ENCODE peak calls at places on chromosomes 3 and 15, in five cellular contexts. T, K, B, Q and G are unnamed samples.

GRCh38 chr3:99473321-99473751 is 165.1 kb upstream of the COL8A1 start:
- DNase-seq in T (no peak), K (no peak), B (no peak), Q (no peak), G (no peak)

GRCh38 chr15:78651007-78651406 is 10.0 kb upstream of the CHRNB4 start:
- DNase-seq in T (no peak), K (no peak), B (no peak), Q (no peak), G (no peak)

GRCh38 chr15:89129123-89129815 is 41.0 kb downstream of the ABHD2 start:
- DNase-seq in T (peak), K (peak), B (peak), Q (peak), G (no peak)

GRCh38 chr15:79595995-79596622 is 164.0 kb downstream of the MINAR1 start:
- DNase-seq in T (no peak), K (peak), B (peak), Q (no peak), G (peak)

GRCh38 chr3:129045675-129046036 is 14.9 kb upstream of the GP9 start:
- DNase-seq in T (peak), K (peak), B (no peak), Q (no peak), G (no peak)

GRCh38 chr3:159082514-159082913 is 280.7 kb downstream of the MFSD1 start:
- DNase-seq in T (no peak), K (no peak), B (no peak), Q (no peak), G (no peak)

GRCh38 chr3:12461097-12461649 is 23.1 kb upstream of the TSEN2 start:
- DNase-seq in T (no peak), K (no peak), B (no peak), Q (no peak), G (no peak)

GRCh38 chr3:134216206-134216764 is 34.4 kb downstream of the RYK start:
- DNase-seq in T (peak), K (no peak), B (no peak), Q (no peak), G (no peak)

GRCh38 chr3:137468446-137468845 is 295.7 kb upstream of the SOX14 start:
- DNase-seq in T (no peak), K (no peak), B (no peak), Q (no peak), G (no peak)
- H3K4me3 ChIP-seq in T (no peak), K (no peak), B (no peak), Q (no peak), G (no peak)

GRCh38 chr15:96337991-96338771 is 7.7 kb downstream of the NR2F2 start:
- DNase-seq in T (no peak), K (no peak), B (no peak), Q (no peak), G (no peak)
- H3K4me3 ChIP-seq in T (peak), K (peak), B (peak), Q (peak), G (peak)

DNA sequence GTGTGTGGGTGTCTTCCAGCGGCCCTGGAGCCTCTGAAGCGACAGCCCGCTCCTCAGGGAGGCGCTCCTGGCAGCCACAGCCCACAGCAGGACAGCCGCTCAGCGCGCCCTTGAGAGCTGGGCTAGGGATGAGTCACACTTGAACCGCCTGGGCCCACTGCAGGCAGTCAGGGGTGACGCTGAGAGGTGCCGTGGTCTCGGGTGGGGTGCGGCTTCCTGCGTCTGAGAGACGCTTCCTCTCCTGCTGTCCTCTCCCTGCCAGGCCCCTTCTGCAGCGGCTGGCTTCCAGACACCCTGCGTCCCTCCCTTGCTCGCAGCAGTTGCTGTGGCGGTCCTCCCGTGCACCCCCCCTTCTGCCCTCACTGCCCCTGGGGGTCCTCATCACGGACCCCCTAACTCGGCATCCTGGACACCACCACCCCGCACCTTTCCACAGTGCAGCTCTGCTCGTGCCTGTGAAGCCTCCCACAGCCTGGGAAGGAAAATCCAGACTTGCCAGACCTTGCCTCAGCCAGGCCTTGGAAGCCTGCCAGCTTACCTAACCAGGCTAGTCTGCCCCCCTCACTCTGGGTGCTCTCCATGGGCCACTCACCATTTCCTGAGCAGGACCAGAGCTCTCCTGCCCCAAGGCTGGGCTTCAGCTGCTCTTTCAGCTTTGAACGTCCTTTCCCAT is 1.1 kb upstream of the SPTBN5 start:
- DNase-seq in T (peak), K (peak), B (peak), Q (peak), G (peak)
- H3K4me3 ChIP-seq in T (no peak), K (no peak), B (peak), Q (peak), G (no peak)

DNA sequence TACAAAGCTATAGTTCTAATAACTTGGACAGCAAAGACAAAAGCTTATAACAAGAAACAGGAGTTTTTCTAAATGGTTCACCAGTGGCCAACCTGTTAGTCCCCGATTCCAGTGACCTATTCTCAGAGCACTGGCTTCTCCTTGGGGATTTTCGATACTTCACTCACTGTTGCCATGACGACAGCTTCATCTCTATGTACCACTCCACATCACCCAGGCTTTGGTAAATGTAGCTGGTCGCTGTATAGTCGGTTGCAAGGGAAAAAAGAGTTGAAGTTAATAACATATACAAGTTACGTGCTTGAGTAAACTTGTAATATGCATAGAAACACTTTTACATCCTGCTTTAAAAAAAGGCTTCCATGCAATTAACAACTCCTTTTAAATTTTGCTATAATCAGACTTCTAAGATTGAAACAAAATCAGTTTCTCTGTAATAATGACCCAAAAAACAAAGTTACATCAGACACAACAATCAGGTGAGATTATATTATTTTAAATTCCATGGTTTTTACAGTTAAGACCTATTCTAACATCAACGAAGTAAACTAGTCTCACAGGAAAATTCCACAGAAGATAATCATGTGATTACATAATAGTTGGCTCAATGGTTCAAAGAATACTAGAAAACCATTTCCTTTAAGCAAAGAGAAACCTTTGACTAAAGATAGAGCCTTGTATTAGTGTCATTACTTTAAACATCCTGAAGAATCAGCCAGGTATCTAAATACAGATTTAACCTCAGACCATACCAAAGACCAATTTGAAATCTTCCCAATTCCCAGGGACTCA is 2.9 kb downstream of the CCNL1 start:
- DNase-seq in T (no peak), K (no peak), B (no peak), Q (no peak), G (no peak)
- H3K4me3 ChIP-seq in T (peak), K (no peak), B (peak), Q (peak), G (peak)

GRCh38 chr15:97479957-97480356 is 480.5 kb upstream of the ARRDC4 start:
- DNase-seq in T (no peak), K (no peak), B (no peak), Q (no peak), G (no peak)

GRCh38 chr15:97482521-97482920 is 478.0 kb upstream of the ARRDC4 start:
- DNase-seq in T (no peak), K (peak), B (no peak), Q (no peak), G (no peak)

DNA sequence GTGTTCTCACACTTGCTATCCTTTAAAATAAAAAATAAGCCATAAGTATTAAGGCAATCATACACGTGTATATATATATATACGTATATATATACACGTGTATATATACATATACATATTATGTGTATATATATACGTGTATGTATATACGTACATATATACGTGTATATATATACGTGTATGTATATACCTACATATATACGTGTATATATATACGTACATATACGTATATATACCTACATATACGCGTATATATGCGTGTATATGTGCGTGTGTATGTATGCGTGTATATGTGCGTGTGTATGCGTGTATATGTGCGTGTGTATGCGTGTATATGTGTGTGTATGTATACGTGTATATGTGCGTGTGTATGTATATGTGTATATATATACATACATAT is 477.3 kb upstream of the ARRDC4 start:
- DNase-seq in T (no peak), K (no peak), B (no peak), Q (no peak), G (no peak)
- H3K4me3 ChIP-seq in T (no peak), K (no peak), B (no peak), Q (no peak), G (no peak)